ENCODE peak calls at places on chromosomes 13 and 19, in five cellular contexts. Y is ACHN, N is omental fat pad, K is stomach, P is body of pancreas. G is an unnamed sample.

GRCh38 chr19:1944916-1945561 is 4.1 kb downstream of the CSNK1G2 start:
- DNase-seq in Y (no peak), N (no peak), K (no peak), P (no peak), G (no peak)

GRCh38 chr19:10353793-10354391 is 14.5 kb upstream of the ICAM3 start:
- DNase-seq in Y (no peak), N (no peak), K (no peak), P (peak), G (no peak)

GRCh38 chr19:32363175-32363574 is 17.8 kb downstream of the ZNF507 start:
- DNase-seq in Y (no peak), N (no peak), K (no peak), P (no peak), G (no peak)

GRCh38 chr13:97448503-97449251 is 14.7 kb downstream of the RAP2A start:
- DNase-seq in Y (peak), N (no peak), K (no peak), P (no peak), G (no peak)

GRCh38 chr13:40149611-40150283 is 494.3 kb downstream of the COG6 start:
- DNase-seq in Y (peak), N (no peak), K (no peak), P (no peak), G (no peak)

GRCh38 chr19:10352764-10353671 is 13.6 kb upstream of the ICAM3 start:
- DNase-seq in Y (no peak), N (no peak), K (no peak), P (no peak), G (no peak)

GRCh38 chr19:39406656-39407393 is at the start of gene ZFP36:
- DNase-seq in Y (peak), N (peak), K (peak), P (peak), G (peak)

GRCh38 chr19:305240-306150 is 14.3 kb upstream of the PLPP2 start:
- DNase-seq in Y (no peak), N (no peak), K (no peak), P (no peak), G (peak)

GRCh38 chr19:17294051-17294891 is 9.0 kb downstream of the ABHD8 start:
- DNase-seq in Y (no peak), N (no peak), K (no peak), P (no peak), G (no peak)

GRCh38 chr13:99323488-99323887 is 16.3 kb upstream of the GPR183 start:
- DNase-seq in Y (no peak), N (no peak), K (no peak), P (no peak), G (no peak)

GRCh38 chr19:58275564-58275963 is 3.2 kb upstream of the ZNF8 start:
- DNase-seq in Y (no peak), N (no peak), K (no peak), P (no peak), G (no peak)

GRCh38 chr19:6278740-6279619 is 795 bp downstream of the MLLT1 start:
- DNase-seq in Y (no peak), N (no peak), K (no peak), P (peak), G (no peak)

GRCh38 chr19:13748169-13748884 is 16.0 kb upstream of the MRI1 start:
- DNase-seq in Y (peak), N (no peak), K (no peak), P (no peak), G (no peak)

GRCh38 chr19:38730470-38730730 is 13.9 kb downstream of the CAPN12 start:
- DNase-seq in Y (no peak), N (no peak), K (no peak), P (no peak), G (no peak)

GRCh38 chr13:101018720-101019119 is 344.1 kb upstream of the TMTC4 start:
- DNase-seq in Y (peak), N (no peak), K (no peak), P (no peak), G (no peak)

GRCh38 chr19:58568731-58569130 is 4.4 kb downstream of the MZF1 start:
- DNase-seq in Y (no peak), N (no peak), K (no peak), P (peak), G (peak)

GRCh38 chr19:42188665-42189064 is 28.8 kb downstream of the DEDD2 start:
- DNase-seq in Y (no peak), N (no peak), K (no peak), P (no peak), G (no peak)

GRCh38 chr13:28297341-28297740 is 159.0 kb downstream of the PAN3 start:
- DNase-seq in Y (no peak), N (no peak), K (no peak), P (no peak), G (no peak)